ENCODE peak calls at places on chromosome 12, in six cellular contexts. One of them, this sample, is unnamed.

GRCh38 chr12:80189241-80189640 is 89.9 kb downstream of the OTOGL start:
- DNase-seq in SK-N-SH: no peak
- DNase-seq in hepatocyte: no peak
- DNase-seq in GM23338: no peak
- DNase-seq in PC-3: no peak
- DNase-seq in MM.1S: no peak
- DNase-seq in this sample: no peak

GRCh38 chr12:79119796-79120195 is 255.2 kb downstream of the SYT1 start:
- DNase-seq in SK-N-SH: no peak
- DNase-seq in hepatocyte: no peak
- DNase-seq in GM23338: peak; percentile 90
- DNase-seq in PC-3: no peak
- DNase-seq in MM.1S: no peak
- DNase-seq in this sample: no peak

GRCh38 chr12:30110970-30111586 is 327.3 kb upstream of the TMTC1 start:
- DNase-seq in SK-N-SH: peak; percentile 19
- DNase-seq in hepatocyte: no peak
- DNase-seq in GM23338: no peak
- DNase-seq in PC-3: peak; percentile 51
- DNase-seq in MM.1S: no peak
- DNase-seq in this sample: no peak

GRCh38 chr12:28079539-28079938 is 107.0 kb upstream of the PTHLH start:
- DNase-seq in SK-N-SH: no peak
- DNase-seq in hepatocyte: no peak
- DNase-seq in GM23338: no peak
- DNase-seq in PC-3: no peak
- DNase-seq in MM.1S: no peak
- DNase-seq in this sample: no peak

GRCh38 chr12:96350982-96351381 is 49.3 kb downstream of the CDK17 start:
- DNase-seq in SK-N-SH: no peak
- DNase-seq in hepatocyte: no peak
- DNase-seq in GM23338: no peak
- DNase-seq in PC-3: no peak
- DNase-seq in MM.1S: no peak
- DNase-seq in this sample: no peak

GRCh38 chr12:12726543-12727093 is 9.4 kb downstream of the CDKN1B start:
- DNase-seq in SK-N-SH: peak; percentile 26
- DNase-seq in hepatocyte: no peak
- DNase-seq in GM23338: no peak
- DNase-seq in PC-3: peak; percentile 57
- DNase-seq in MM.1S: peak; percentile 45
- DNase-seq in this sample: peak; percentile 53

GRCh38 chr12:25518512-25518911 is 34.6 kb downstream of the LMNTD1 start:
- DNase-seq in SK-N-SH: no peak
- DNase-seq in hepatocyte: no peak
- DNase-seq in GM23338: no peak
- DNase-seq in PC-3: no peak
- DNase-seq in MM.1S: no peak
- DNase-seq in this sample: no peak

GRCh38 chr12:57605308-57606015 is 838 bp downstream of the DTX3 start:
- DNase-seq in SK-N-SH: peak; percentile 50
- DNase-seq in hepatocyte: no peak
- DNase-seq in GM23338: peak; percentile 34
- DNase-seq in PC-3: peak; percentile 20
- DNase-seq in MM.1S: no peak
- DNase-seq in this sample: no peak

GRCh38 chr12:4148418-4149056 is 125.0 kb upstream of the CCND2 start:
- DNase-seq in SK-N-SH: no peak
- DNase-seq in hepatocyte: no peak
- DNase-seq in GM23338: no peak
- DNase-seq in PC-3: no peak
- DNase-seq in MM.1S: peak; percentile 97
- DNase-seq in this sample: no peak

GRCh38 chr12:52082988-52083637 is 3.6 kb downstream of the SMIM41 start:
- DNase-seq in SK-N-SH: peak; percentile 92
- DNase-seq in hepatocyte: peak; percentile 71
- DNase-seq in GM23338: peak; percentile 78
- DNase-seq in PC-3: peak; percentile 65
- DNase-seq in MM.1S: peak; percentile 46
- DNase-seq in this sample: peak; percentile 57

GRCh38 chr12:80269953-80270552 is 170.7 kb downstream of the OTOGL start:
- DNase-seq in SK-N-SH: peak; percentile 10
- DNase-seq in hepatocyte: peak; percentile 63
- DNase-seq in GM23338: peak; percentile 72
- DNase-seq in PC-3: peak; percentile 69
- DNase-seq in MM.1S: peak; percentile 38
- DNase-seq in this sample: no peak

GRCh38 chr12:120225852-120226640 is 25.1 kb upstream of the RPLP0 start:
- DNase-seq in SK-N-SH: no peak
- DNase-seq in hepatocyte: no peak
- DNase-seq in GM23338: peak; percentile 48
- DNase-seq in PC-3: no peak
- DNase-seq in MM.1S: peak; percentile 53
- DNase-seq in this sample: no peak

GRCh38 chr12:64171715-64172114 is 50.4 kb downstream of the KICS2 start:
- DNase-seq in SK-N-SH: no peak
- DNase-seq in hepatocyte: no peak
- DNase-seq in GM23338: no peak
- DNase-seq in PC-3: peak; percentile 88
- DNase-seq in MM.1S: no peak
- DNase-seq in this sample: peak; percentile 20

GRCh38 chr12:88868062-88868461 is 287.8 kb upstream of the KITLG start:
- DNase-seq in SK-N-SH: no peak
- DNase-seq in hepatocyte: no peak
- DNase-seq in GM23338: no peak
- DNase-seq in PC-3: no peak
- DNase-seq in MM.1S: no peak
- DNase-seq in this sample: no peak

GRCh38 chr12:88298761-88299242 is 156.7 kb downstream of the TMTC3 start:
- DNase-seq in SK-N-SH: no peak
- DNase-seq in hepatocyte: no peak
- DNase-seq in GM23338: peak; percentile 13
- DNase-seq in PC-3: peak; percentile 88
- DNase-seq in MM.1S: no peak
- DNase-seq in this sample: peak; percentile 44

GRCh38 chr12:60225216-60226000 is 629.6 kb downstream of the SLC16A7 start:
- DNase-seq in SK-N-SH: no peak
- DNase-seq in hepatocyte: no peak
- DNase-seq in GM23338: no peak
- DNase-seq in PC-3: no peak
- DNase-seq in MM.1S: peak; percentile 74
- DNase-seq in this sample: no peak

GRCh38 chr12:108691154-108691994 is 39.9 kb downstream of the CORO1C start:
- DNase-seq in SK-N-SH: peak; percentile 77
- DNase-seq in hepatocyte: peak; percentile 96
- DNase-seq in GM23338: peak; percentile 96
- DNase-seq in PC-3: peak; percentile 100
- DNase-seq in MM.1S: peak; percentile 93
- DNase-seq in this sample: peak; percentile 89

GRCh38 chr12:108690799-108691153 is 40.5 kb downstream of the CORO1C start:
- DNase-seq in SK-N-SH: no peak
- DNase-seq in hepatocyte: peak; percentile 18
- DNase-seq in GM23338: no peak
- DNase-seq in PC-3: no peak
- DNase-seq in MM.1S: no peak
- DNase-seq in this sample: no peak

GRCh38 chr12:108691995-108692808 is 39.1 kb downstream of the CORO1C start:
- DNase-seq in SK-N-SH: no peak
- DNase-seq in hepatocyte: peak; percentile 19
- DNase-seq in GM23338: no peak
- DNase-seq in PC-3: no peak
- DNase-seq in MM.1S: peak; percentile 80
- DNase-seq in this sample: no peak

GRCh38 chr12:108690191-108690518 is 41.2 kb downstream of the CORO1C start:
- DNase-seq in SK-N-SH: no peak
- DNase-seq in hepatocyte: no peak
- DNase-seq in GM23338: no peak
- DNase-seq in PC-3: no peak
- DNase-seq in MM.1S: no peak
- DNase-seq in this sample: no peak

DNA sequence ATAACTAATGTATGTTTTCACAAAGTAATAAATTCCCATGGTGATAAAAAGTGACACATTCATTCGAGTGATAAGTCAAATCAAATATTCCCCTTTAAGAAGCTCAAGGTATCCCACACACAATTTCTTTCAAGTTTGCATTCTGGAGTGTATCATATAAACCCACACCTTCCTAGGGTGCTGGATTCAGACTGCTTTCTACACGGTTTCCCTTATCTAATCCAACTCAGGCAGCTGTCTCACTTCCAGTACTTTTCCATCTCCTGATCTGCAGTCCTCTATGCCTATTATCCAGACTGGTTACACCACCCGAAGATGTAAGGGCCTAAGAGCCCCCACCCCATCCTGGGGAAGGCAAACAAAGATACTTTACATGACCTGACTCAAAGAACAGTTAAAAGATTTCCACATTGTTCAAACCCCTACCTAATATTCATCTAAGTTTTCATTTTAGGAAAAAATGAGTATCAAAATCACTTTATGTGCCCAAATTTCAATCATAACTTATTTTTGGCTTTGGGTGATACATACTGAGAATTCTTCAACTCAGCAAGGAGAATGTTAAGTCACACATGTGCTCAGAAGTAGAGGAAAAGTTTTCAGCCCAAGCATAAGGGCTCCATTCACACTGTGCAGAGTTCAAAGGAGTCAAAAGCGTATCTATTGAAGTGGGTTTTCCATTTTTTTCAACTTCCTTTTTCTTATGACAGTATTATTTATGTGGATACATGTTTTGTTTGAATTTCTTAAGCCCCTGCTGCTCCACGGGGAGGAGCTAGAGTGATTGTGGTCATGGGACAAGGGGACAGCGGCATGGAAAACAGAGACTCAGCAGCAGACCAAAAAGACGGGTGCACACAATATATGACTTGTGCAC is 41.8 kb downstream of the CORO1C start:
- DNase-seq in SK-N-SH: no peak
- DNase-seq in hepatocyte: peak; percentile 27
- DNase-seq in GM23338: no peak
- DNase-seq in PC-3: no peak
- DNase-seq in MM.1S: peak; percentile 41
- DNase-seq in this sample: no peak
- TF ChIP-seq CTCF in SK-N-SH: peak; percentile 26
- TF ChIP-seq CTCF in hepatocyte: peak; percentile 15
- TF ChIP-seq CTCF in GM23338: no peak
- TF ChIP-seq CTCF in PC-3: no peak
- TF ChIP-seq CTCF in MM.1S: no peak
- TF ChIP-seq CTCF in this sample: no peak

DNA sequence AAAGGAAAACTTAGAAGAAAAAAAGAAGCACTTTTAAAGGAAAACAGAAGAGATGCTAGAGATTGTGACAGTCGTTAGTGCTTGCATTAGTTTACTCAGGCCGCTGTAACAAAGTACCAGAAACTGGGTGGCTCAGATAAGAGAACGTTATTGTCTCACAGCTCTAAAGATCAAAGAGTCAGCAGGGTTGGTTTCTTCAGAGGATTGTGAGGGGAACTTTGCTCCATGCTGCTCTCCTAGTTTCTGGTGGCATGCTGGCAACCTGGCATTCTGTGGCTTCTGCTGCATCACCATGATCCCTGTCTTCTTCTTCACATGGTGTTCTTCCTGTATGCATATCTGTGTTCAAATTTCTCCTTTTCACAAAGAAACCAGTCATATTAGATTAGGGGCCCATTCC is 119.4 kb upstream of the PLEKHA5 start:
- DNase-seq in SK-N-SH: no peak
- DNase-seq in hepatocyte: peak; percentile 30
- DNase-seq in GM23338: no peak
- DNase-seq in PC-3: no peak
- DNase-seq in MM.1S: no peak
- DNase-seq in this sample: no peak
- H2AFZ ChIP-seq in SK-N-SH: no peak overlapping the region
- H2AFZ ChIP-seq in hepatocyte: no peak overlapping the region
- H2AFZ ChIP-seq in GM23338: peak overlapping the region; percentile 23
- H2AFZ ChIP-seq in PC-3: no peak overlapping the region
- H2AFZ ChIP-seq in MM.1S: no peak overlapping the region
- H2AFZ ChIP-seq in this sample: no peak overlapping the region

GRCh38 chr12:47886471-47887240 is 18.1 kb downstream of the VDR start:
- DNase-seq in SK-N-SH: no peak
- DNase-seq in hepatocyte: no peak
- DNase-seq in GM23338: no peak
- DNase-seq in PC-3: no peak
- DNase-seq in MM.1S: no peak
- DNase-seq in this sample: no peak

GRCh38 chr12:47887529-47887928 is 17.3 kb downstream of the VDR start:
- DNase-seq in SK-N-SH: no peak
- DNase-seq in hepatocyte: no peak
- DNase-seq in GM23338: no peak
- DNase-seq in PC-3: no peak
- DNase-seq in MM.1S: no peak
- DNase-seq in this sample: no peak

GRCh38 chr12:47888127-47888819 is 16.5 kb downstream of the VDR start:
- DNase-seq in SK-N-SH: no peak
- DNase-seq in hepatocyte: peak; percentile 58
- DNase-seq in GM23338: no peak
- DNase-seq in PC-3: no peak
- DNase-seq in MM.1S: no peak
- DNase-seq in this sample: no peak

GRCh38 chr12:47891356-47891755 is 13.4 kb downstream of the VDR start:
- DNase-seq in SK-N-SH: no peak
- DNase-seq in hepatocyte: no peak
- DNase-seq in GM23338: no peak
- DNase-seq in PC-3: no peak
- DNase-seq in MM.1S: peak; percentile 84
- DNase-seq in this sample: no peak

DNA sequence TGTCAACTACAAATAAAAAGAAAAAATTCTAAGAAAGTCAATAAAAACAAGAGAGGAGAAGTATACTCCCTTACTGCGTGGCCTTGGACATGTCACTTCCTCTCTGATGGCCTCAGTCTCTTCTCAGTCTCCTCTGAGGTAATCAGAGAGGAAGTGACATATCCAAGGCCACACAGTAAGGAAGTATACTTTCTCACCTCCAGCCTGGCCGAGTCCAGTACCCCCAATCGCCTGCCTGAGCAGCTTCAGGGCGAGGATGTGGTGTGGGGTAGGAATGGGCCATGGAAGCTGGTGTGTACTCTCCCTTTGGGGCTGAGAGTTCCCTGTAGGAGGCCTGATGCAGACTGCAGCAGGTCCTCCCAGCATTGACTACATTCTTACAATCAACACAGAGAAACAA is 15.8 kb downstream of the VDR start:
- DNase-seq in SK-N-SH: no peak
- DNase-seq in hepatocyte: no peak
- DNase-seq in GM23338: no peak
- DNase-seq in PC-3: no peak
- DNase-seq in MM.1S: no peak
- DNase-seq in this sample: no peak
- H3K9me2 ChIP-seq in SK-N-SH: no peaks in the 10 kb centered on the region
- H3K9me2 ChIP-seq in hepatocyte: no peaks in the 10 kb centered on the region
- H3K9me2 ChIP-seq in GM23338: no peaks in the 10 kb centered on the region
- H3K9me2 ChIP-seq in PC-3: no peaks in the 10 kb centered on the region
- H3K9me2 ChIP-seq in MM.1S: no peaks in the 10 kb centered on the region
- H3K9me2 ChIP-seq in this sample: no peaks in the 10 kb centered on the region

DNA sequence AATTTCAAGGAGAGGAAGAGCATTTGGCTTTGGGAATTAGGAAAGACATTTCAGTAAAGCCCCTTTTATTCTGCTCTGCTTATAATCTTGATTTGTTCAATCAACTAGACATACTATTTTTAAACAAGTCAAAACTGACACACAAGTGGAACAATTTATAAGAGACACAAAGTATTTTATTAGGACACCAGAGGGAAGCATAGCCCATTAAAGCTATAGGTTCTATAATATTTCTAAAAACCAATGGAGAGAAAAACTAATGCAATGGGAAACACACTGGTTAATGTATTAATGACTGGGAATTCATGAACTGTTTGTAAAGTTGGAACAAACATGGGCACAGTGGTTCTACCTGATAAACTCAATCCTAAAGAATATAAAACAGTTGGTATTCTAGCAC is 15.3 kb upstream of the CERS5 start:
- DNase-seq in SK-N-SH: no peak
- DNase-seq in hepatocyte: no peak
- DNase-seq in GM23338: no peak
- DNase-seq in PC-3: peak; percentile 61
- DNase-seq in MM.1S: no peak
- DNase-seq in this sample: no peak
- TF ChIP-seq CTCF in SK-N-SH: peak; percentile 42
- TF ChIP-seq CTCF in hepatocyte: peak; percentile 30
- TF ChIP-seq CTCF in GM23338: no peak
- TF ChIP-seq CTCF in PC-3: peak; percentile 69
- TF ChIP-seq CTCF in MM.1S: peak; percentile 4
- TF ChIP-seq CTCF in this sample: peak; percentile 60

This sample was measured in PC-9.